ENCODE peak calls at places on chromosomes 6 and 20, in six cellular contexts. D is transverse colon, P is ovary, T is IMR-90, Z is H1, S is tibial nerve. M is an unnamed sample.

GRCh38 chr6:160775730-160776129 is 73.7 kb downstream of the PLG start:
- DNase-seq in D (no peak), P (no peak), T (no peak), Z (no peak), S (no peak), M (no peak)

GRCh38 chr6:21264288-21264818 is 329.2 kb upstream of the SOX4 start:
- DNase-seq in P (no peak), S (no peak), T (no peak), Z (no peak), D (no peak), M (no peak)

GRCh38 chr20:3135507-3136070 is 24.1 kb downstream of the FASTKD5 start:
- DNase-seq in S (no peak), Z (no peak), T (peak), D (no peak), P (no peak), M (no peak)

GRCh38 chr20:15333170-15333569 is 995.8 kb upstream of the FLRT3 start:
- DNase-seq in T (no peak), S (no peak), D (no peak), Z (no peak), P (no peak), M (no peak)

GRCh38 chr6:168852336-168852884 is 401.2 kb downstream of the THBS2 start:
- DNase-seq in P (no peak), Z (no peak), D (no peak), S (no peak), T (no peak), M (no peak)

GRCh38 chr20:22687676-22688360 is 103.4 kb upstream of the FOXA2 start:
- DNase-seq in T (no peak), P (no peak), S (no peak), Z (no peak), D (no peak), M (no peak)

GRCh38 chr6:6968731-6969552 is 138.8 kb upstream of the RREB1 start:
- DNase-seq in Z (no peak), T (no peak), P (no peak), S (no peak), D (no peak), M (no peak)

GRCh38 chr6:112691289-112691688 is 344.2 kb downstream of the RFPL4B start:
- DNase-seq in D (no peak), S (no peak), P (no peak), T (peak), Z (no peak), M (no peak)

GRCh38 chr20:32113861-32114260 is 4.3 kb downstream of the TM9SF4 start:
- DNase-seq in T (no peak), D (no peak), S (no peak), Z (no peak), P (no peak), M (no peak)

GRCh38 chr6:157832250-157832967 is 9.4 kb downstream of the SNX9 start:
- DNase-seq in D (no peak), Z (no peak), P (no peak), T (peak), S (no peak), M (no peak)

GRCh38 chr20:20489623-20490341 is 121.9 kb downstream of the INSM1 start:
- DNase-seq in D (no peak), T (peak), S (no peak), P (no peak), Z (no peak), M (no peak)

GRCh38 chr6:74319292-74319691 is 623.3 kb downstream of the CD109 start:
- DNase-seq in P (no peak), Z (no peak), S (no peak), D (no peak), T (no peak), M (no peak)

GRCh38 chr6:128062882-128063603 is 162.2 kb upstream of the THEMIS start:
- DNase-seq in Z (no peak), D (no peak), P (no peak), S (no peak), T (peak), M (no peak)

GRCh38 chr6:83430606-83431544 is at the start of gene ME1:
- DNase-seq in P (peak), Z (peak), T (peak), D (peak), S (peak), M (peak)

GRCh38 chr6:78505178-78505577 is 362.2 kb upstream of the IRAK1BP1 start:
- DNase-seq in D (no peak), Z (no peak), T (no peak), S (no peak), P (no peak), M (no peak)

GRCh38 chr6:161186173-161186769 is 87.6 kb downstream of the AGPAT4 start:
- DNase-seq in S (no peak), D (peak), Z (no peak), P (no peak), T (peak), M (no peak)

GRCh38 chr6:39517763-39518162 is 195.3 kb upstream of the KCNK16 start:
- DNase-seq in S (no peak), P (no peak), D (no peak), T (no peak), Z (no peak), M (no peak)

GRCh38 chr20:44914924-44915323 is 5.1 kb downstream of the PABPC1L start:
- DNase-seq in S (no peak), P (no peak), D (no peak), Z (no peak), T (no peak), M (no peak)

GRCh38 chr6:104855507-104855906 is 4.2 kb downstream of the HACE1 start:
- DNase-seq in D (no peak), P (no peak), Z (no peak), S (no peak), T (peak), M (no peak)

GRCh38 chr6:119799633-119800032 is 450.1 kb upstream of the MAN1A1 start:
- DNase-seq in P (no peak), T (no peak), Z (no peak), D (no peak), S (no peak), M (no peak)

GRCh38 chr6:133699986-133700385 is 188.9 kb upstream of the TCF21 start:
- DNase-seq in D (no peak), P (no peak), Z (no peak), T (peak), S (no peak), M (no peak)

GRCh38 chr20:36604952-36605308 is 649 bp upstream of the RAB5IF start:
- DNase-seq in Z (no peak), P (peak), D (peak), S (no peak), T (no peak), M (peak)
- H3K27ac ChIP-seq in Z (no peak), P (peak), D (peak), S (peak), T (peak), M (peak)

DNA sequence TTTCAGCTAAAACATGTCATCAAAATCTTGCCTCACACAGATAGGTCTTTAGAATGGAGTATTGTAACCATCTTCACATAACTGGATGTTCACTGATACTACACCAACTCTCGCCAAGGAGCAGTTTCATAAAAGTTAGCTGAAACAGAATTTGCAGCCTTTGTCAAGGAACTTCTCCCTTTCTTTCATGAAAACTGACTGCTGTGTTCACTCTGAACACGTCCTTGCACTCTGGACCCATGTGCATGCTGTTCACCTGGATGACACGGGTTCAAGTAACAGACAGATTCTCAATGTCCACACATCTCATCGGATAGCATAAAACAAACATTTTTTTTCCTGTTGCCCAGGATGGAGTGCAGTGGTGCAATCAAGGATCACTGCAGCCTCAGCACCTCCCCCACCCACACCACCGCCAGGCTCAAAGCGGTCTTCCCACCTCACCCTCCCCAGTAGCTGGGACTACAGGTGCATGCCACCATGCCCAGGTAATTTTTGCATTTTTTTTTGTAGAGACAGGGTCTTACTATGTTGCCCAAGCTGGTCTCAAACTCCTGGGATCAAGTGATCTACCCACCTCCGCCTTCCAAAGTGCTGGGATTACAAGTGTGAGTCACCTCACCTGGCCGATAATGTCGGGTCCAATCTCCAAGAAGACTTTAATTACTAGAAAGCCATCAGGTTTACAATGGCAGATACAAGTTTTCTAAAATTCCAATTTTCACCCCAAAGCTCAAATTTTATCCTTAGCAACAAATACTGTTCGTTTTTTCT is 9.4 kb downstream of the DIDO1 start:
- DNase-seq in D (no peak), S (no peak), T (no peak), Z (no peak), P (no peak), M (no peak)
- TF ChIP-seq POLR2A in D (no peak), S (no peak), T (no peak), Z (no peak), P (no peak), M (no peak)

GRCh38 chr6:148463671-148464070 is 121.0 kb downstream of the SASH1 start:
- DNase-seq in T (peak), S (no peak), Z (no peak), D (no peak), P (no peak), M (no peak)

GRCh38 chr6:148465011-148465335 is 122.3 kb downstream of the SASH1 start:
- DNase-seq in D (no peak), P (no peak), S (no peak), T (no peak), Z (peak), M (no peak)

GRCh38 chr6:148461247-148461646 is 118.6 kb downstream of the SASH1 start:
- DNase-seq in D (no peak), P (no peak), Z (no peak), T (no peak), S (no peak), M (no peak)

GRCh38 chr6:148464319-148465010 is 121.8 kb downstream of the SASH1 start:
- DNase-seq in S (peak), D (peak), Z (peak), P (peak), T (peak), M (peak)

DNA sequence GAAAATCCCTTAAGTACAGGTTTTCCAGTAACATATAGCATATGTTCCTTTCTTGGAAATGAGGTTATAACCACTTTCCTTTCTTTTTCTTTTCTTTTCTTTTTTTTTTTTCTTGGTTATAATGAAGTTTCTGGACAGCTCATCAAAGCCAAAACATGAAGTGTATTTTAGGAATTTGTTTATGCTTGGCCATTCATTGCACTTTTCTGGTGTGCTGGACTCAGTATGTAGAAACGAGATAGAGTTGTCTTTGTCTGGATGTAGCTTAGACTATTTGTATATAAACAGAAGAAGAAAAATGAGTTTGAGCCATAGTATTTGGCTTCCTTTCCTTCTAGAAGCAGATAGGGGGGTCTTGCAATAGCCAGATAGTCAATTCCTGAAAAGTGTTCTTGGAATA is 119.6 kb downstream of the SASH1 start:
- DNase-seq in Z (no peak), T (peak), D (no peak), S (no peak), P (no peak), M (no peak)
- H3K27ac ChIP-seq in Z (no peak), T (peak), D (no peak), S (no peak), P (no peak), M (peak)

DNA sequence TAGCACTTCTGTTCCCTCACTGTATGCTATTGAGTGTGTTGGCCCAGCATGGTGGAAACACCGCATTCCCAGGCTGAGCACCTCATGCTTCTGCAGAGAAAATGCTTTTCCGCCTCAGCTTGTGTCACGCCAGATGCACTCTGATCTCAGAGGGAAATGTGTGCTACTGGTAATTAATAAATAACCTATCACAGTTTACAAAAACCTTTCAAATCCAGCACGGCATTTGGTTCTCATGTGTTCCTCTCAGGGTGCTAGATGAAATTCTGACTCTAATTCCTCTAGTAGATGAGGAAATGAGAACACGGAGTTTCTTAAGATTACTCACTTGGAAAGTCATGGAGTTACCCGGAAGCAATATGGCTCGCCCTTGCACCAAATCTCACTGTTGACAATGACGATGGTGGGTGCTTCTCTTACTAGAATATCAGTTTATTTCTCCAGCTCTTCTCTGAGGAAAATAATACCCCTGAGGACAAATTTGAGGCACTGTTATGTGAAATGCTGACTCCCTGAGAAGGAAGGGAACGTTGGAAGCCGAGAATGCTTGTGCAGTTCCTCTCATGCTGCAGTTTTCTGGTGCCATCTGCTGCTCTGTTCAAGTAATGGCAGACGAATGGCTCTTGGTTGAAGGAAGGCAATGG is 116.6 kb downstream of the RNF144B start:
- DNase-seq in D (peak), S (peak), P (no peak), Z (peak), T (peak), M (peak)
- TF ChIP-seq POLR2A in D (no peak), S (no peak), P (no peak), Z (no peak), T (peak), M (no peak)

DNA sequence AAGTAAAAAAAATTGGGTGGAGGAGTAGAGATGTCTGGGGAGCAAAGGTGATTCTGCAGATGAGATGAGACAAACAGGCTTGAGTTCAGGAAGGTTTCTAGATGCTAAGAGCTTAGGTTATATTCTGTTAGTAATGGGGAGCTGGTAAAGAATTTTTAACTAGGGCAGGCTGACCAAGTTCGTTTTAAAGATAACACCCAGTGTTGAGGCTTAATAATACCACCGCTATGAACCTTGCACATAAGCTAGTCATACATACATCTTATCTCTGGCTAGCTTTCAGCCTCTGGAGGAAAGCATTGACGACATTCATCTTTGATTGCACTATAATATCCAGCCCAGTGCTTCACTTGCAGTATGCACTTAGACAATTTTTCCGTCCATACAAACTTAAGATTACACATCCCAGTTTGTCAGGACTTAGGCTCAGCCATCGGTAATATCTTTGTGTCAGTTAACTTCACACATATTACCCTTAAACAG is 12.1 kb downstream of the NHSL1 start:
- DNase-seq in P (no peak), D (no peak), T (no peak), Z (no peak), S (no peak), M (no peak)
- H3K27ac ChIP-seq in P (no peak), D (peak), T (no peak), Z (peak), S (no peak), M (no peak)